ENCODE peak calls at places on chromosomes 11 and 22, in six cellular contexts. One of them, this sample, is unnamed.

GRCh38 chr11:86978756-86979608 is 23.8 kb upstream of the FZD4 start:
- DNase-seq in astrocyte of the spinal cord: peak; percentile 61
- DNase-seq in mucosa of descending colon: no peak
- DNase-seq in esophagus squamous epithelium: no peak
- DNase-seq in coronary artery: no peak
- DNase-seq in brain microvascular endothelial cell: peak; percentile 57
- DNase-seq in this sample: peak; percentile 73

GRCh38 chr11:101061606-101062005 is 68.0 kb downstream of the PGR start:
- DNase-seq in coronary artery: no peak
- DNase-seq in astrocyte of the spinal cord: peak; percentile 51
- DNase-seq in mucosa of descending colon: no peak
- DNase-seq in esophagus squamous epithelium: no peak
- DNase-seq in brain microvascular endothelial cell: peak; percentile 65
- DNase-seq in this sample: peak; percentile 67

GRCh38 chr22:16845465-16845864 is 20.3 kb upstream of the XKR3 start:
- DNase-seq in esophagus squamous epithelium: no peak
- DNase-seq in coronary artery: no peak
- DNase-seq in mucosa of descending colon: no peak
- DNase-seq in brain microvascular endothelial cell: no peak
- DNase-seq in astrocyte of the spinal cord: no peak
- DNase-seq in this sample: no peak

GRCh38 chr11:93480756-93481155 is 62.4 kb downstream of the SMCO4 start:
- DNase-seq in mucosa of descending colon: no peak
- DNase-seq in esophagus squamous epithelium: no peak
- DNase-seq in coronary artery: no peak
- DNase-seq in astrocyte of the spinal cord: no peak
- DNase-seq in brain microvascular endothelial cell: no peak
- DNase-seq in this sample: no peak

GRCh38 chr22:44351685-44352377 is 39.1 kb upstream of the SHISAL1 start:
- DNase-seq in coronary artery: no peak
- DNase-seq in astrocyte of the spinal cord: peak; percentile 92
- DNase-seq in brain microvascular endothelial cell: peak; percentile 88
- DNase-seq in mucosa of descending colon: no peak
- DNase-seq in esophagus squamous epithelium: no peak
- DNase-seq in this sample: peak; percentile 92

GRCh38 chr22:44360686-44361381 is 48.1 kb upstream of the SHISAL1 start:
- DNase-seq in coronary artery: peak; percentile 92
- DNase-seq in esophagus squamous epithelium: no peak
- DNase-seq in mucosa of descending colon: peak; percentile 36
- DNase-seq in astrocyte of the spinal cord: peak; percentile 71
- DNase-seq in brain microvascular endothelial cell: peak; percentile 44
- DNase-seq in this sample: peak; percentile 67

GRCh38 chr11:10310301-10310841 is 5.5 kb downstream of the ADM start:
- DNase-seq in brain microvascular endothelial cell: peak; percentile 22
- DNase-seq in astrocyte of the spinal cord: peak; percentile 56
- DNase-seq in coronary artery: no peak
- DNase-seq in esophagus squamous epithelium: no peak
- DNase-seq in mucosa of descending colon: no peak
- DNase-seq in this sample: peak; percentile 38

GRCh38 chr11:1567052-1567720 is 4.9 kb downstream of the DUSP8 start:
- DNase-seq in esophagus squamous epithelium: no peak
- DNase-seq in coronary artery: no peak
- DNase-seq in brain microvascular endothelial cell: no peak
- DNase-seq in astrocyte of the spinal cord: no peak
- DNase-seq in mucosa of descending colon: no peak
- DNase-seq in this sample: no peak

GRCh38 chr11:12981879-12982531 is 27.1 kb upstream of the RASSF10 start:
- DNase-seq in esophagus squamous epithelium: no peak
- DNase-seq in coronary artery: no peak
- DNase-seq in brain microvascular endothelial cell: no peak
- DNase-seq in mucosa of descending colon: no peak
- DNase-seq in astrocyte of the spinal cord: no peak
- DNase-seq in this sample: peak; percentile 10

GRCh38 chr22:38753894-38754246 is 1.9 kb downstream of the SUN2 start:
- DNase-seq in brain microvascular endothelial cell: no peak
- DNase-seq in esophagus squamous epithelium: no peak
- DNase-seq in mucosa of descending colon: no peak
- DNase-seq in astrocyte of the spinal cord: no peak
- DNase-seq in coronary artery: no peak
- DNase-seq in this sample: no peak

GRCh38 chr11:34263462-34264186 is 94.2 kb downstream of the ABTB2 start:
- DNase-seq in esophagus squamous epithelium: no peak
- DNase-seq in brain microvascular endothelial cell: peak; percentile 19
- DNase-seq in mucosa of descending colon: peak; percentile 79
- DNase-seq in astrocyte of the spinal cord: peak; percentile 92
- DNase-seq in coronary artery: no peak
- DNase-seq in this sample: peak; percentile 75

GRCh38 chr22:30435674-30436126 is 10.1 kb downstream of the MTFP1 start:
- DNase-seq in esophagus squamous epithelium: no peak
- DNase-seq in mucosa of descending colon: peak; percentile 61
- DNase-seq in astrocyte of the spinal cord: no peak
- DNase-seq in brain microvascular endothelial cell: no peak
- DNase-seq in coronary artery: no peak
- DNase-seq in this sample: no peak

GRCh38 chr11:100876826-100877545 is 189.9 kb downstream of the ARHGAP42 start:
- DNase-seq in brain microvascular endothelial cell: peak; percentile 94
- DNase-seq in mucosa of descending colon: no peak
- DNase-seq in esophagus squamous epithelium: no peak
- DNase-seq in coronary artery: no peak
- DNase-seq in astrocyte of the spinal cord: peak; percentile 99
- DNase-seq in this sample: peak; percentile 97

GRCh38 chr11:111450480-111451320 is 61.5 kb downstream of the BTG4 start:
- DNase-seq in coronary artery: peak; percentile 19
- DNase-seq in esophagus squamous epithelium: no peak
- DNase-seq in astrocyte of the spinal cord: no peak
- DNase-seq in mucosa of descending colon: no peak
- DNase-seq in brain microvascular endothelial cell: no peak
- DNase-seq in this sample: no peak

GRCh38 chr11:113457784-113458183 is 17.4 kb downstream of the DRD2 start:
- DNase-seq in coronary artery: no peak
- DNase-seq in mucosa of descending colon: no peak
- DNase-seq in brain microvascular endothelial cell: no peak
- DNase-seq in astrocyte of the spinal cord: no peak
- DNase-seq in esophagus squamous epithelium: no peak
- DNase-seq in this sample: no peak

GRCh38 chr11:92711913-92712312 is 257.5 kb upstream of the MTNR1B start:
- DNase-seq in coronary artery: no peak
- DNase-seq in mucosa of descending colon: no peak
- DNase-seq in esophagus squamous epithelium: no peak
- DNase-seq in astrocyte of the spinal cord: no peak
- DNase-seq in brain microvascular endothelial cell: no peak
- DNase-seq in this sample: no peak

GRCh38 chr11:94762208-94762607 is 5.9 kb upstream of the AMOTL1 start:
- DNase-seq in astrocyte of the spinal cord: no peak
- DNase-seq in esophagus squamous epithelium: no peak
- DNase-seq in coronary artery: no peak
- DNase-seq in brain microvascular endothelial cell: no peak
- DNase-seq in mucosa of descending colon: no peak
- DNase-seq in this sample: no peak

GRCh38 chr11:12377824-12378593 is 638 bp downstream of the PARVA start:
- DNase-seq in brain microvascular endothelial cell: peak; percentile 49
- DNase-seq in coronary artery: peak; percentile 90
- DNase-seq in esophagus squamous epithelium: no peak
- DNase-seq in astrocyte of the spinal cord: peak; percentile 79
- DNase-seq in mucosa of descending colon: peak; percentile 90
- DNase-seq in this sample: peak; percentile 87

GRCh38 chr11:17161515-17161914 is 46.3 kb downstream of the PIK3C2A start:
- DNase-seq in astrocyte of the spinal cord: no peak
- DNase-seq in brain microvascular endothelial cell: no peak
- DNase-seq in mucosa of descending colon: no peak
- DNase-seq in esophagus squamous epithelium: no peak
- DNase-seq in coronary artery: no peak
- DNase-seq in this sample: no peak

GRCh38 chr11:102850973-102851745 is 7.8 kb upstream of the MMP3 start:
- DNase-seq in brain microvascular endothelial cell: peak; percentile 88
- DNase-seq in mucosa of descending colon: no peak
- DNase-seq in esophagus squamous epithelium: no peak
- DNase-seq in coronary artery: no peak
- DNase-seq in astrocyte of the spinal cord: peak; percentile 88
- DNase-seq in this sample: peak; percentile 27

GRCh38 chr11:14336507-14337503 is 22.2 kb downstream of the RRAS2 start:
- DNase-seq in mucosa of descending colon: no peak
- DNase-seq in esophagus squamous epithelium: no peak
- DNase-seq in coronary artery: no peak
- DNase-seq in brain microvascular endothelial cell: peak; percentile 98
- DNase-seq in astrocyte of the spinal cord: peak; percentile 92
- DNase-seq in this sample: peak; percentile 76

GRCh38 chr11:128290106-128290840 is 297.1 kb downstream of the ETS1 start:
- DNase-seq in coronary artery: no peak
- DNase-seq in esophagus squamous epithelium: no peak
- DNase-seq in astrocyte of the spinal cord: peak; percentile 84
- DNase-seq in mucosa of descending colon: peak; percentile 80
- DNase-seq in brain microvascular endothelial cell: peak; percentile 78
- DNase-seq in this sample: peak; percentile 91

GRCh38 chr11:63274776-63275175 is 31.4 kb upstream of the SLC22A25 start:
- DNase-seq in astrocyte of the spinal cord: no peak
- DNase-seq in coronary artery: no peak
- DNase-seq in esophagus squamous epithelium: no peak
- DNase-seq in brain microvascular endothelial cell: no peak
- DNase-seq in mucosa of descending colon: no peak
- DNase-seq in this sample: no peak
- TF ChIP-seq CTCF in astrocyte of the spinal cord: no peak
- TF ChIP-seq CTCF in coronary artery: no peak
- TF ChIP-seq CTCF in esophagus squamous epithelium: no peak
- TF ChIP-seq CTCF in brain microvascular endothelial cell: no peak
- TF ChIP-seq CTCF in mucosa of descending colon: no peak
- TF ChIP-seq CTCF in this sample: no peak

GRCh38 chr22:49351761-49352221 is 475.9 kb downstream of the BRD1 start:
- DNase-seq in esophagus squamous epithelium: no peak
- DNase-seq in astrocyte of the spinal cord: no peak
- DNase-seq in mucosa of descending colon: no peak
- DNase-seq in brain microvascular endothelial cell: no peak
- DNase-seq in coronary artery: peak; percentile 54
- DNase-seq in this sample: no peak

GRCh38 chr22:49354516-49355205 is 473.0 kb downstream of the BRD1 start:
- DNase-seq in esophagus squamous epithelium: no peak
- DNase-seq in mucosa of descending colon: no peak
- DNase-seq in brain microvascular endothelial cell: no peak
- DNase-seq in astrocyte of the spinal cord: no peak
- DNase-seq in coronary artery: peak; percentile 19
- DNase-seq in this sample: no peak

GRCh38 chr22:49352361-49353169 is 475.1 kb downstream of the BRD1 start:
- DNase-seq in mucosa of descending colon: no peak
- DNase-seq in brain microvascular endothelial cell: no peak
- DNase-seq in coronary artery: peak; percentile 53
- DNase-seq in astrocyte of the spinal cord: no peak
- DNase-seq in esophagus squamous epithelium: no peak
- DNase-seq in this sample: no peak

GRCh38 chr22:49355206-49355920 is 472.3 kb downstream of the BRD1 start:
- DNase-seq in coronary artery: peak; percentile 65
- DNase-seq in mucosa of descending colon: no peak
- DNase-seq in brain microvascular endothelial cell: no peak
- DNase-seq in astrocyte of the spinal cord: no peak
- DNase-seq in esophagus squamous epithelium: no peak
- DNase-seq in this sample: no peak

DNA sequence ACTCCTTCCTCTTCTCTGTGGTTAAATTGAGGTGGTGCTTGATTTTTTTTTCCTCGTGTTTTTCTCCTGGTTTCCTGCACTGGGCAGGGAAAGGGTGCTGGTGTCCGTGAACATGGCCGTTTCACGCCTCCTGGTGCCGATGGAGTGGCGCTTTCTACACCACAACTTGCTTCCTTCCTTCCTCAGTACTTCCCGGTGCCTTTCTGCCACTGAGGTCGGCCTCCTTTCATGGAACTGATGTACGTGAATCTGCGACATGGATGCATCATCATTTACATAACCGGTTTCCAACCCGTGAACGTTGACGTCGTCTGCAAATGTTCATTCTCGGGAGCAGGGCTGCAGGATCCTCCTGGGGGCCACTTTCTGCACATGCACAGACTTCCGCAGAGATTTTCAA is 474.5 kb downstream of the BRD1 start:
- DNase-seq in brain microvascular endothelial cell: no peak
- DNase-seq in mucosa of descending colon: no peak
- DNase-seq in astrocyte of the spinal cord: no peak
- DNase-seq in coronary artery: peak; percentile 41
- DNase-seq in esophagus squamous epithelium: no peak
- DNase-seq in this sample: no peak
- H3K4me3 ChIP-seq in brain microvascular endothelial cell: no peak overlapping the region
- H3K4me3 ChIP-seq in mucosa of descending colon: no peak overlapping the region
- H3K4me3 ChIP-seq in astrocyte of the spinal cord: no peak overlapping the region
- H3K4me3 ChIP-seq in coronary artery: no peak overlapping the region
- H3K4me3 ChIP-seq in esophagus squamous epithelium: no peak overlapping the region
- H3K4me3 ChIP-seq in this sample: no peak overlapping the region

GRCh38 chr11:130139401-130139800 is 20.2 kb upstream of the ST14 start:
- DNase-seq in brain microvascular endothelial cell: no peak
- DNase-seq in astrocyte of the spinal cord: no peak
- DNase-seq in esophagus squamous epithelium: no peak
- DNase-seq in mucosa of descending colon: no peak
- DNase-seq in coronary artery: no peak
- DNase-seq in this sample: no peak

GRCh38 chr11:130131957-130132850 is 27.4 kb upstream of the ST14 start:
- DNase-seq in astrocyte of the spinal cord: peak; percentile 73
- DNase-seq in coronary artery: no peak
- DNase-seq in brain microvascular endothelial cell: peak; percentile 64
- DNase-seq in esophagus squamous epithelium: no peak
- DNase-seq in mucosa of descending colon: no peak
- DNase-seq in this sample: peak; percentile 81

GRCh38 chr11:130133716-130134115 is 25.9 kb upstream of the ST14 start:
- DNase-seq in mucosa of descending colon: no peak
- DNase-seq in esophagus squamous epithelium: no peak
- DNase-seq in brain microvascular endothelial cell: no peak
- DNase-seq in astrocyte of the spinal cord: no peak
- DNase-seq in coronary artery: no peak
- DNase-seq in this sample: no peak

GRCh38 chr11:130137999-130138398 is 21.6 kb upstream of the ST14 start:
- DNase-seq in mucosa of descending colon: no peak
- DNase-seq in esophagus squamous epithelium: no peak
- DNase-seq in astrocyte of the spinal cord: no peak
- DNase-seq in coronary artery: no peak
- DNase-seq in brain microvascular endothelial cell: no peak
- DNase-seq in this sample: no peak

GRCh38 chr11:130136107-130136506 is 23.5 kb upstream of the ST14 start:
- DNase-seq in mucosa of descending colon: no peak
- DNase-seq in brain microvascular endothelial cell: no peak
- DNase-seq in astrocyte of the spinal cord: no peak
- DNase-seq in esophagus squamous epithelium: no peak
- DNase-seq in coronary artery: no peak
- DNase-seq in this sample: no peak
- TF ChIP-seq CTCF in mucosa of descending colon: no peak
- TF ChIP-seq CTCF in brain microvascular endothelial cell: no peak
- TF ChIP-seq CTCF in astrocyte of the spinal cord: no peak
- TF ChIP-seq CTCF in esophagus squamous epithelium: no peak
- TF ChIP-seq CTCF in coronary artery: no peak
- TF ChIP-seq CTCF in this sample: no peak

DNA sequence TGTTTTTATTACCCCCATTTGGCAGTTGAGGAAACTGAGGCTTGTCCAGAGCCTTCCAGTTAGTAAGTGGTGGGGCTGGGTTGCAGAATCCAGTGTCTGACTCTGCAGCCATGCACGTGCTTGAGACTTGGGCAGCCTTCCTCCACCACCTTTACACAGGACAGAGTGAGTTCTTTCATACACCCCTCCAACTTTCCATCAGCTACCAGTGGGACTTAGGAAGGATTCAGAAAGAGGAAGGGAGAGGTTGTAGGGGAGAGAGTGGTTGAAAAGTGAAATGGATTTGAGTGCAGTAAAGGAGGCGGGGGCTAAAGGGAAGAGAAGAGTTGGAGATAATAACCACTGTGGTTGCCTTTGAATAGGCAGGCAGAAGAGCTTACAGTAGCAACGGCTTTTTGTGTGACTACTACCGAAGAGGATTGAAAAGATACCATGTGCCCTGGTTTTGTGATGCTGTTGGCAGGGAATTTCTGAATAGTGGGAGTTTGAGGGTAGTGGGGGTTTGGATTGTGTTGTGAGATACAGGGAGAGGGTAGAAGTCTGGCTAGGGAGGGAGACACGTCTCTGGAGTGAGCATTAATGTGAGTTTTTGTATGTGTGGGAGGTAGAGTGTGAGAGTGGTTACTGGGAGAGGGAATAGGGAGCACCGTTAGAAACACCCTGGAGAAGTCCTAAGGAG is 1.7 kb downstream of the UVRAG start:
- DNase-seq in coronary artery: no peak
- DNase-seq in brain microvascular endothelial cell: no peak
- DNase-seq in esophagus squamous epithelium: no peak
- DNase-seq in astrocyte of the spinal cord: no peak
- DNase-seq in mucosa of descending colon: no peak
- DNase-seq in this sample: peak; percentile 19
- H3K4me3 ChIP-seq in coronary artery: peak overlapping the region; percentile 86
- H3K4me3 ChIP-seq in brain microvascular endothelial cell: peak overlapping the region; percentile 81
- H3K4me3 ChIP-seq in esophagus squamous epithelium: peak overlapping the region; percentile 95
- H3K4me3 ChIP-seq in astrocyte of the spinal cord: peak overlapping the region; percentile 87
- H3K4me3 ChIP-seq in mucosa of descending colon: no peak overlapping the region
- H3K4me3 ChIP-seq in this sample: peak overlapping the region; percentile 73

This sample was measured in fibroblast of pulmonary artery.